ENCODE peak calls at places on chromosomes 11 and 22, in five cellular contexts. Z, W, U, I and Y are unnamed samples.

GRCh38 chr22:44583854-44584253 is 85.8 kb upstream of the RTL6 start:
- DNase-seq in W (no peak), U (no peak), I (no peak), Z (no peak), Y (no peak)

GRCh38 chr11:20010106-20010860 is 150.0 kb downstream of the DBX1 start:
- DNase-seq in W (no peak), U (no peak), Z (no peak), I (no peak), Y (no peak)

GRCh38 chr11:125394306-125394705 is 101.8 kb downstream of the FEZ1 start:
- DNase-seq in Z (no peak), U (no peak), W (no peak), I (no peak), Y (no peak)

GRCh38 chr11:8740156-8740555 is 57.6 kb downstream of the RPL27A start:
- DNase-seq in W (no peak), Z (no peak), I (no peak), U (no peak), Y (no peak)

GRCh38 chr11:133064152-133064877 is 468.0 kb downstream of the OPCML start:
- DNase-seq in W (peak; percentile 6), U (peak; percentile 48), I (peak; percentile 82), Z (peak; percentile 92), Y (peak; percentile 84)

GRCh38 chr22:25726241-25726640 is 15.7 kb upstream of the MYO18B start:
- DNase-seq in Z (no peak), W (no peak), I (no peak), U (no peak), Y (no peak)

GRCh38 chr22:29511126-29511854 is 31.3 kb downstream of the NEFH start:
- DNase-seq in W (no peak), I (no peak), Z (no peak), U (no peak), Y (no peak)

GRCh38 chr11:67291481-67292381 is 2.6 kb downstream of the ANKRD13D start:
- DNase-seq in W (no peak), I (no peak), U (no peak), Z (no peak), Y (no peak)

GRCh38 chr11:1481861-1482441 is 4.6 kb downstream of the MOB2 start:
- DNase-seq in U (no peak), Z (no peak), W (no peak), I (no peak), Y (no peak)

GRCh38 chr11:104095791-104096190 is 59.4 kb downstream of the DDI1 start:
- DNase-seq in W (no peak), Z (no peak), I (no peak), U (no peak), Y (no peak)

GRCh38 chr22:36439481-36440271 is 41.8 kb downstream of the TXN2 start:
- DNase-seq in Z (no peak), I (peak; percentile 88), W (peak; percentile 72), U (no peak), Y (no peak)